ENCODE peak calls at places on chromosomes 6 and 20, in five cellular contexts. U is fibroblast of lung; W is CD8-positive, alpha-beta T cell; V is HCT116; J is neural progenitor cell. I is an unnamed sample.

GRCh38 chr6:51842066-51842465 is 245.3 kb downstream of the PKHD1 start:
- DNase-seq in U (no peak), W (no peak), V (no peak), J (peak; percentile 23), I (no peak)

GRCh38 chr20:50568549-50568942 is 58.4 kb downstream of the PTPN1 start:
- DNase-seq in U (no peak), W (no peak), V (no peak), J (no peak), I (no peak)

GRCh38 chr6:138286698-138287097 is 68.4 kb upstream of the PBOV1 start:
- DNase-seq in U (no peak), W (no peak), V (no peak), J (no peak), I (no peak)

GRCh38 chr20:62149532-62150235 is 6.1 kb downstream of the SS18L1 start:
- DNase-seq in U (peak; percentile 41), W (no peak), V (no peak), J (peak; percentile 32), I (no peak)

GRCh38 chr6:32271427-32271826 is 47.6 kb upstream of the NOTCH4 start:
- DNase-seq in U (no peak), W (no peak), V (no peak), J (no peak), I (no peak)

GRCh38 chr6:73157870-73158269 is 67.4 kb downstream of the KHDC1L start:
- DNase-seq in U (no peak), W (no peak), V (no peak), J (no peak), I (no peak)

GRCh38 chr6:30075094-30075986 is at the start of gene RNF39:
- DNase-seq in U (no peak), W (no peak), V (no peak), J (peak; percentile 59), I (no peak)

GRCh38 chr20:25317351-25318075 is 69.6 kb downstream of the PYGB start:
- DNase-seq in U (no peak), W (no peak), V (no peak), J (no peak), I (no peak)

GRCh38 chr6:28648878-28649375 is 123.2 kb downstream of the GPX5 start:
- DNase-seq in U (no peak), W (no peak), V (no peak), J (no peak), I (no peak)

GRCh38 chr20:41664584-41664983 is 46.4 kb upstream of the CHD6 start:
- DNase-seq in U (no peak), W (no peak), V (peak; percentile 37), J (peak; percentile 25), I (peak; percentile 59)

GRCh38 chr6:153096792-153097191 is 34.3 kb downstream of the RGS17 start:
- DNase-seq in U (no peak), W (no peak), V (no peak), J (no peak), I (no peak)

GRCh38 chr20:60078351-60079250 is 120.4 kb downstream of the CDH26 start:
- DNase-seq in U (no peak), W (no peak), V (no peak), J (no peak), I (no peak)

GRCh38 chr6:37025621-37026466 is 20.4 kb downstream of the FGD2 start:
- DNase-seq in U (no peak), W (no peak), V (no peak), J (no peak), I (no peak)

GRCh38 chr6:144543006-144543871 is 258.1 kb downstream of the UTRN start:
- DNase-seq in U (peak; percentile 65), W (no peak), V (peak; percentile 32), J (no peak), I (no peak)

GRCh38 chr20:33650753-33651561 is 11.2 kb upstream of the C20orf144 start:
- DNase-seq in U (no peak), W (no peak), V (no peak), J (no peak), I (no peak)

GRCh38 chr6:157813191-157813590 is 9.9 kb upstream of the SNX9 start:
- DNase-seq in U (peak; percentile 53), W (no peak), V (no peak), J (no peak), I (no peak)

GRCh38 chr20:19828233-19828632 is 70.2 kb downstream of the RIN2 start:
- DNase-seq in U (peak; percentile 71), W (peak; percentile 2), V (peak; percentile 33), J (no peak), I (peak; percentile 64)

GRCh38 chr6:117907600-117908245 is 659 bp downstream of the SLC35F1 start:
- DNase-seq in U (peak; percentile 6), W (no peak), V (no peak), J (peak; percentile 72), I (no peak)

GRCh38 chr6:21914121-21914973 is 320.8 kb downstream of the SOX4 start:
- DNase-seq in U (peak; percentile 52), W (peak; percentile 27), V (no peak), J (no peak), I (no peak)

GRCh38 chr6:43171284-43172126 is 436 bp downstream of the SRF start:
- DNase-seq in U (no peak), W (no peak), V (no peak), J (peak; percentile 70), I (no peak)

GRCh38 chr6:119484598-119484997 is 135.0 kb upstream of the MAN1A1 start:
- DNase-seq in U (peak; percentile 93), W (no peak), V (peak; percentile 95), J (peak; percentile 5), I (no peak)

GRCh38 chr20:57959018-57959417 is 249.2 kb upstream of the PMEPA1 start:
- DNase-seq in U (no peak), W (no peak), V (no peak), J (no peak), I (no peak)

GRCh38 chr6:8579372-8579771 is 144.0 kb upstream of the SLC35B3 start:
- DNase-seq in U (peak; percentile 13), W (no peak), V (no peak), J (no peak), I (no peak)

DNA sequence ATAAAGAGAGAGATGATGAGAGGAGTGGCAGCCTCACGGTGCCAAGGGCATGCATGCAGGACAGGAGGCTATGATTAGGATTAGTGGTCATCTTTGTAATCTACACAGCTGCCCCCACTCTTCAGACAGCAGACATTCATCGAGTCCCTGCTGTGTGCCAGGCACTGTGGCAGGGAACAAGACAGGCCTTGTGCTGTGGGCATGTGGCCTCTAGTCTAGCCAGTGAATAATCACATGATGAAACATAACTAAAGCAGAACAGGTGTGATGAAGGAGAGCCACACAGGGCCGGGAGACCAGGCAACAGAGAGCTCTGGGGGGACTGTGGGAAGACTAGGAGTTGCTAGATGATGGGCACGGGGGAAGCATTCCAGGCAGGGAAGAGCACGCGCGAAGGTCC is 22.2 kb downstream of the TOX2 start:
- DNase-seq in U (no peak), W (no peak), V (no peak), J (no peak), I (no peak)
- H3K4me1 ChIP-seq in U (peaks cover 41% of the 10 kb centered on the region), W (peaks cover 4% of the 10 kb centered on the region), V (peaks cover 40% of the 10 kb centered on the region), J (no peaks in the 10 kb centered on the region), I (peaks cover 53% of the 10 kb centered on the region)

DNA sequence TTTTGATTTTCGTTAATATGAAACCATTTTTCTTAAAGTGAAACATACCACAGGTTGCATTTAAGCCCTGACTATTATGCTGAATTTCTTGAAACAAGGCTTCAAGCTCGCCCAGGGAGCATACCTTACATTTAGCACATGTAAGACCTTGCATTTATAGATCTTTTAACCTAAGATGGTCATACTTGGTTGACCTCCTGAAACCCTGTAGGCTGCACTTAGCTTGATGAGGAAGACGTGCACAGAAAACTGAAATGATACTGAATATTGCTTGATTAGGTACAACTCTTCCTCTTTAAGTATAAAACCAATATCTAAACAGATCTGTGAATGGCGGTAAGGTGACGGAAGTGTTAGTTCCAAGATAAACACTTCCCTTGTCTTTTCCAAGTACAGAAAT is 82.2 kb downstream of the CTNNBL1 start:
- DNase-seq in U (no peak), W (no peak), V (no peak), J (no peak), I (no peak)
- H3K4me1 ChIP-seq in U (no peaks in the 10 kb centered on the region), W (no peaks in the 10 kb centered on the region), V (no peaks in the 10 kb centered on the region), J (peaks cover 2% of the 10 kb centered on the region), I (no peaks in the 10 kb centered on the region)

GRCh38 chr6:40341726-40342125 is 245.4 kb downstream of the LRFN2 start:
- DNase-seq in U (no peak), W (no peak), V (no peak), J (no peak), I (no peak)
- H3K4me1 ChIP-seq in U (no peaks in the 10 kb centered on the region), W (no peaks in the 10 kb centered on the region), V (no peaks in the 10 kb centered on the region), J (peaks cover 37% of the 10 kb centered on the region), I (no peaks in the 10 kb centered on the region)

DNA sequence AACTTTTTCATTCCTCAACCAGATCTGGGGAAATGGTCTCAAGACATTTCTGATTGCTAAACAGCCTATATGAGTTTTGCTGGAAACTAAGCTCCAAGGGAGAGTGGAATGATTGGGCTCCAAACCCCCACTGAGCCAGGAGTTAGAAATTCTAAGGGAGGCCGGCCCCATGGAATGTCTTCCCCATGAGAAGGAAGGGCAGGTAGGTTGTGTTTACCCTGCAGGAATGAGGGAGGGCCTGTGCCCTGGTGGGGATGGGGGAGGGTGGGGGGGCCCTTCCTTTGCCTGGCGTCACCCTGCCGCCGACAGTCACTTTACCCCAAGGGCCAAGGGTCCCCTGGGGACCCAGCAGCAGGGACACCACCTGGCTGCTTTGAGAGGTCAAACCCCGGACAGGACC is 298.9 kb downstream of the TFAP2C start:
- DNase-seq in U (no peak), W (no peak), V (no peak), J (peak; percentile 35), I (no peak)
- H3K4me1 ChIP-seq in U (no peaks in the 10 kb centered on the region), W (no peaks in the 10 kb centered on the region), V (no peaks in the 10 kb centered on the region), J (peaks cover 53% of the 10 kb centered on the region), I (no peaks in the 10 kb centered on the region)

DNA sequence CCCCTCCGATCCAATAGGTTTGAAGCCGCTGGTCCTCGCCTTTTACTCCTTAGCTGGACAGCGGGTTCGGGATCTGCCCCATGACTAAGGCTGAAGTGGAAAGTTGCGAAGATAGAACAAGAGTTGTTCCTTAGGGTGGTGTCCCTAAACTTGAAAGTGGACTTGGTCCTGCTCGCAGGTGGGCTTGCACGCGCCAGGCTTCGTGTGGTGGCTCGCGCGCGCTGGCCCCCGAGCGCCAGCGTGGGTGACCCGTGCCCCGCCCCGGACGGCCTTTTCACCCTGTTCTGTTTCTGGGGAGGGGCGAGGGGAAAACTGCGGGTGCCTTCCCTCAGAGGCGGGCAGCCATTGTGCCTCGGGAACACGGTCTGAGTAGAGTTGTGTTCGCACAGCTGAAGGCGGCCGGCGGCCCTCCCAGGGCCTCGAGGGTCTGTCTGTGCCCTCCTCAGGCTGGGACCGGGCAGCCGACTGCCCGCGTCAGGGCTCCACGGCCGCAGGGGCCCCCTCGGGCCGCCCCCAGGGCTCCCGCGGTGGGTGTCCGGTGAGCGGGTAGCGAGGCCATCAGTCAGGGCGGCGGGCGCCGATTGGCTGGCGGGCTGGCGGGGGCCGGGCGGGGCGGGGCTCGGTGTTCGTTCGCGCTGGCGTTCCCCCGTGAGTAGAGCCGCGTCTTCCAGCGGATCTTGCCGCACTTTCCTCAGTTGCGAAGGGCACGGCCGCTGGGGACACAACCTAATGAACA is 33.0 kb downstream of the RREB1 start:
- DNase-seq in U (peak; percentile 73), W (peak; percentile 74), V (peak; percentile 36), J (peak; percentile 89), I (peak; percentile 76)
- H3K4me1 ChIP-seq in U (peaks cover 18% of the 10 kb centered on the region), W (peaks cover 62% of the 10 kb centered on the region), V (peaks cover 20% of the 10 kb centered on the region), J (peaks cover 64% of the 10 kb centered on the region), I (peaks cover 73% of the 10 kb centered on the region)

I was measured in A549.